ENCODE peak calls at places on chromosomes 1 and 21, in six cellular contexts. K is psoas muscle, Y is astrocyte of the spinal cord, S is K562, R is lower leg skin, O is epithelial cell of esophagus. D is an unnamed sample.

GRCh38 chr1:246622035-246622652 is 55.9 kb downstream of the CNST start:
- DNase-seq in O (no peak), S (no peak), R (no peak), Y (no peak), K (no peak), D (peak)

GRCh38 chr1:51093566-51093965 is 8.5 kb upstream of the C1orf185 start:
- DNase-seq in S (no peak), O (peak), R (no peak), Y (peak), K (no peak), D (peak)

GRCh38 chr1:151221616-151222015 is 23.3 kb downstream of the PIP5K1A start:
- DNase-seq in O (no peak), K (no peak), Y (no peak), S (no peak), R (peak), D (no peak)

GRCh38 chr1:204641936-204642335 is 43.6 kb downstream of the LRRN2 start:
- DNase-seq in O (no peak), K (no peak), Y (no peak), R (no peak), S (no peak), D (no peak)

GRCh38 chr1:234610582-234611152 is 689 bp upstream of the IRF2BP2 start:
- DNase-seq in O (peak), S (peak), Y (peak), K (peak), R (peak), D (peak)

GRCh38 chr1:26275580-26276431 is 4.1 kb upstream of the SH3BGRL3 start:
- DNase-seq in K (peak), Y (peak), S (peak), O (peak), R (peak), D (peak)

GRCh38 chr1:101474039-101474665 is 237.3 kb downstream of the S1PR1 start:
- DNase-seq in S (peak), O (peak), Y (no peak), R (no peak), K (no peak), D (no peak)

GRCh38 chr1:58065520-58065919 is 481.0 kb downstream of the OMA1 start:
- DNase-seq in O (peak), K (no peak), Y (no peak), S (no peak), R (no peak), D (no peak)

GRCh38 chr1:27862671-27863551 is 9.4 kb upstream of the THEMIS2 start:
- DNase-seq in R (peak), S (no peak), O (peak), K (peak), Y (peak), D (peak)

GRCh38 chr1:241286486-241286885 is 70.5 kb downstream of the RGS7 start:
- DNase-seq in Y (no peak), K (no peak), O (no peak), R (no peak), S (no peak), D (no peak)

GRCh38 chr1:147084273-147085096 is 87.8 kb downstream of the PRKAB2 start:
- DNase-seq in R (peak), S (peak), Y (peak), O (peak), K (peak), D (peak)

GRCh38 chr1:96080925-96081324 is 640.7 kb upstream of the PTBP2 start:
- DNase-seq in S (no peak), K (no peak), O (peak), R (no peak), Y (peak), D (peak)

GRCh38 chr21:43812139-43812821 is 22.9 kb downstream of the RRP1 start:
- DNase-seq in S (no peak), O (peak), K (peak), R (no peak), Y (no peak), D (no peak)
- H3K4me3 ChIP-seq in S (no peak), O (peak), K (peak), R (no peak), Y (no peak), D (no peak)

DNA sequence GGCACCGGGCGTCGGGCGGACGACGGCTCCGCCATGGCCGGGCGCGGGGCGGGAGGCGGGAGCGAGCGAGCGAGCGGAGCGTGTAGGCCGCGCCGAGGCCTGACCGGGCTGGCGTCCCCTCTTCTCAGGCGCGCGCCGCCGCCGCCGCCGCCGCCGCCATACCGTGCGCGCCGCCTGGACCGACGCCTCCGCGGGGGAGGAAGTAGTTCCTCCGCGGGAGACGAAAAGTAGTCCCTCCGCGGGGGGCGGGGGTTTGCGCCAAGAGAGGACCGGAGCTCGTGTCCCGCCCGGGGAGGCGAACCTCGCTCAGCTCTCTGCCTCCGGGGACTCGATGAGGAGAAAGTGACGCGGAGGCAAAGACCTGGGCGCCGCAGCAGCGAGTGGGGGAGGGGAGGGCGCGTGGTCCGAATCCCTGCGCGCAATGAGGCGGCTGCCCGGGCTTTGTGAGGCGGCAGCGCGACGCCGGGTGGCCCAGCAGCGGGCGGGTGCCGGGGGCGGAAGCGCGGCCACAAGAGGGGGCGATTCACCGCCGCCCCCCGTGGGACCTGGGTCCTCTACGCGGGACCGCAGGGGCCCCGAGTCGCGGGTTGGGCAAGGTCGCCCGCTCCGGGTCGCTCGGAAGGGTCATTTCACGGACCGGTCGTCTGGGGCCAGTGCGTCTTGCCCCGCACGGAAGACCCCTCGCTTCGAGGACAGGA is at the start of gene BRWD1:
- DNase-seq in S (peak), K (peak), Y (peak), O (peak), R (peak), D (peak)
- TF ChIP-seq CTCF in S (peak), K (peak), Y (peak), O (no peak), R (no peak), D (peak)

GRCh38 chr1:213796525-213796924 is 191.2 kb upstream of the PROX1 start:
- DNase-seq in K (no peak), Y (no peak), O (no peak), R (no peak), S (no peak), D (no peak)
- H3K4me3 ChIP-seq in K (no peak), Y (no peak), O (no peak), R (no peak), S (no peak), D (no peak)

GRCh38 chr1:154628122-154628405 is 20.1 kb upstream of the ADAR start:
- DNase-seq in O (no peak), Y (no peak), K (no peak), R (no peak), S (no peak), D (no peak)

GRCh38 chr1:154624756-154625643 is 17.0 kb upstream of the ADAR start:
- DNase-seq in S (no peak), Y (peak), R (no peak), O (no peak), K (no peak), D (peak)

GRCh38 chr1:154629160-154630073 is 21.4 kb upstream of the ADAR start:
- DNase-seq in R (no peak), O (no peak), S (peak), Y (no peak), K (no peak), D (no peak)

GRCh38 chr1:154626456-154627246 is 18.7 kb upstream of the ADAR start:
- DNase-seq in S (no peak), Y (no peak), K (no peak), O (no peak), R (no peak), D (no peak)

DNA sequence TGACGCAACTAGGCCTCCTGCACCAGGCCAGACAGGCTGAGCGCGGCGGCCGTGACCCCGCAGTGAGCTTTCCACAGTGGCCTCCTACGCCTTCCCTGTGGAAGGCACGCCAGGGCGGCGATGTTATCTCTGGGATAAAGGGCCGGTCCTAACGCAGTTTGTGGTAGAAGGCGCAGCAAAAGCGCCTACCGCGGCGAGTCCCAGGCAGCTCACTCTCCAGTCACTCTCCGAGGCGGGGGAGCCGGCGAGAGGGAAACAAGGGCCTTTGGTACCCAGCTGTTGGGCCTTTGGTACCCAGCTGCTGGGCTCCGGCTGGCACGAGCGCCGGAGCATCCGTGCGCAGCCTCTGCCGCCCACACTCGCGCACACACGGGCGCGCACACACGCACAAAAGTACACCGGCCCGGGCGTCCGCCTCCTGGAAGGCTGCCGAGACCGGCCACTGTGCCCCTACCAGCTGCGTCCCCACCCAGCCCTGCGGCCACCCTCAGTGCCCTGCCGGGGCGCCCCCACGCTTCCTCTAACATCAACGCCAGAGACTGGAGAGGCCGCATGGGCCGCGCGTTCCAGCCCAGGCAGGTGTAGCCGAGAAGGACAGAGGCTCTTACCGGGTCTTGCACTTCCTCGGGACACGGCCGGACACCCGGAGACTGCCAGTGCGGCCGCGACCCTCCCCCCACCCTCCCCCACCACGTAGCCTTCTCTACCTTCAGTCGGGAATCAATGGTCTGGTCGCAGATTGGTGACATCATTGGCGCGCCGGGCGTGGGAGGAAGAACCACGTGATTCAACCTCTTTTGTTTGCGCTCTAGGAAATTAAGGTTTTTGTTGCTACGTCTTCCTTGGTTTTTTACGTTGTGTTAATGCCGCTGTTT is 19.5 kb upstream of the ADAR start:
- DNase-seq in S (peak), O (peak), R (peak), K (peak), Y (peak), D (peak)
- TF ChIP-seq CTCF in S (no peak), O (no peak), R (no peak), K (no peak), Y (peak), D (no peak)

DNA sequence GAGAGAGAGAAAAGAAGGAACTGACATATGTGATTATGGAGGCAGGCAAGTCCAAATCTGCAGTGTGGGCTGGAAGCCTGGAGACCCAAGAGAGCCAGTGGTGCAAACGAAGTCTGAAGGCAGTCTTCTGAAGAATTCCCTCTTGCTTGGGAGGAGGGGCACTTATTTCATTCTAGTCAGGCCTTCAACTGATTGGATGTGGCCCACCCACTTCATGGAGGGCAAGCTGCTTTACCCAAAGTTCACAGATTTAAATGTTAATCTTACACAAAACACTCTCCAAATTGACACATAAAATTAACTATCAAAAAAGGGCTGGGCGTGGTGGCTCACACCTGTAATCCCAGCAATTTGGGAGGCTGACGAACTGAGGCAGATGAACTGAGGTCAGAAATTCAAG is 103.5 kb upstream of the RAB3GAP2 start:
- DNase-seq in R (no peak), O (no peak), S (no peak), K (no peak), Y (no peak), D (no peak)
- H3K4me3 ChIP-seq in R (no peak), O (no peak), S (no peak), K (no peak), Y (no peak), D (no peak)

GRCh38 chr1:218351617-218352438 is 6.7 kb downstream of the TGFB2 start:
- DNase-seq in R (no peak), Y (peak), S (no peak), K (peak), O (peak), D (no peak)
- TF ChIP-seq CTCF in R (no peak), Y (peak), S (peak), K (peak), O (peak), D (peak)

D was measured in foreskin fibroblast.